ENCODE peak calls at places on chromosomes 11 and 22, in seven cellular contexts. U is NCI-H226; M is activated CD8-positive, alpha-beta memory T cell treated with anti-CD3 and anti-CD28 coated beads, Interleukin-2, amount 50 U/mL, for 48 hours; S is lung; V is T1000; J is PC-3; O is nephron progenitor cell. B is an unnamed sample.
A peak's percentile ranks its signal among the peaks of the same experiment; 100 is the strongest.

GRCh38 chr11:45489281-45489906 is 176.0 kb downstream of the CHST1 start:
- DNase-seq in U (no peak), M (no peak), S (no peak), V (no peak), J (no peak), O (no peak), B (no peak)

GRCh38 chr22:19668748-19669147 is 45.6 kb upstream of the SEPTIN5 start:
- DNase-seq in U (no peak), M (no peak), S (no peak), V (no peak), J (no peak), O (no peak), B (no peak)

GRCh38 chr11:34027516-34028406 is 23.8 kb upstream of the CAPRIN1 start:
- DNase-seq in U (no peak), M (no peak), S (no peak), V (no peak), J (no peak), O (no peak), B (no peak)

GRCh38 chr11:118055966-118056365 is 20.9 kb upstream of the TMPRSS4 start:
- DNase-seq in U (no peak), M (no peak), S (no peak), V (no peak), J (no peak), O (no peak), B (no peak)

GRCh38 chr11:102807921-102808320 is 10.0 kb upstream of the MMP1 start:
- DNase-seq in U (no peak), M (no peak), S (no peak), V (no peak), J (peak; percentile 32), O (peak; percentile 41), B (peak; percentile 95)

GRCh38 chr11:67286621-67287333 is 2.3 kb upstream of the ANKRD13D start:
- DNase-seq in U (no peak), M (no peak), S (no peak), V (no peak), J (no peak), O (no peak), B (no peak)

GRCh38 chr11:75271730-75272129 is 31.2 kb downstream of the TPBGL start:
- DNase-seq in U (no peak), M (no peak), S (no peak), V (no peak), J (no peak), O (no peak), B (no peak)

GRCh38 chr11:1830500-1831223 is 4.1 kb upstream of the SYT8 start:
- DNase-seq in U (no peak), M (peak; percentile 54), S (peak; percentile 53), V (no peak), J (no peak), O (no peak), B (no peak)

GRCh38 chr22:47126344-47126811 is 363.9 kb downstream of the TBC1D22A start:
- DNase-seq in U (no peak), M (no peak), S (no peak), V (no peak), J (no peak), O (no peak), B (no peak)

GRCh38 chr11:125263268-125263790 is 98.8 kb downstream of the PKNOX2 start:
- DNase-seq in U (no peak), M (no peak), S (peak; percentile 68), V (peak; percentile 70), J (no peak), O (peak; percentile 82), B (peak; percentile 94)

GRCh38 chr11:128492903-128493569 is 94.3 kb downstream of the ETS1 start:
- DNase-seq in U (no peak), M (no peak), S (no peak), V (no peak), J (no peak), O (no peak), B (no peak)

GRCh38 chr22:45105281-45105700 is 58.4 kb upstream of the NUP50 start:
- DNase-seq in U (peak; percentile 84), M (no peak), S (no peak), V (no peak), J (peak; percentile 76), O (no peak), B (no peak)

GRCh38 chr11:110525883-110526282 is 96.1 kb downstream of the FDX1 start:
- DNase-seq in U (peak; percentile 91), M (no peak), S (peak; percentile 67), V (no peak), J (peak; percentile 14), O (no peak), B (no peak)

GRCh38 chr11:1126935-1127663 is 30.7 kb upstream of the MUC5AC start:
- DNase-seq in U (no peak), M (peak; percentile 41), S (no peak), V (no peak), J (no peak), O (no peak), B (peak; percentile 22)

GRCh38 chr11:35523351-35523768 is 2.1 kb downstream of the PAMR1 start:
- DNase-seq in U (no peak), M (no peak), S (no peak), V (peak; percentile 26), J (no peak), O (no peak), B (no peak)

GRCh38 chr11:78256962-78257361 is 68.2 kb downstream of the USP35 start:
- DNase-seq in U (peak; percentile 97), M (no peak), S (peak; percentile 87), V (no peak), J (no peak), O (no peak), B (no peak)